ENCODE peak calls at places on chromosomes 13 and 19, in six cellular contexts. I is HTR-8/SVneo; P is MG63; Y is fibroblast of gingiva; N is activated CD8-positive, alpha-beta memory T cell treated with anti-CD3 and anti-CD28 coated beads, Interleukin-2, amount 10 ng/mL, durations not matched to agents 7 days and 5 days; J is amniotic epithelial cell. D is an unnamed sample.

GRCh38 chr19:45068041-45068440 is 8.2 kb downstream of the ZNF296 start:
- DNase-seq in I (no peak), P (no peak), Y (no peak), N (no peak), J (no peak), D (no peak)

GRCh38 chr13:69683921-69684663 is 423.5 kb upstream of the ATXN8OS start:
- DNase-seq in I (no peak), P (no peak), Y (no peak), N (no peak), J (no peak), D (no peak)

GRCh38 chr19:48819366-48819816 is 8.6 kb upstream of the BCAT2 start:
- DNase-seq in I (peak), P (peak), Y (peak), N (no peak), J (peak), D (no peak)

GRCh38 chr13:67619987-67620386 is 389.9 kb upstream of the PCDH9 start:
- DNase-seq in I (no peak), P (no peak), Y (peak), N (no peak), J (peak), D (no peak)

GRCh38 chr13:50617134-50617721 is 226.3 kb downstream of the DLEU7 start:
- DNase-seq in I (peak), P (peak), Y (peak), N (no peak), J (peak), D (no peak)

GRCh38 chr19:7196721-7197168 is 97.5 kb downstream of the INSR start:
- DNase-seq in I (no peak), P (no peak), Y (peak), N (no peak), J (no peak), D (no peak)

GRCh38 chr19:11164879-11165406 is 9.4 kb upstream of the SPC24 start:
- DNase-seq in I (no peak), P (peak), Y (peak), N (no peak), J (no peak), D (no peak)

GRCh38 chr13:49026851-49027250 is 51.1 kb downstream of the FNDC3A start:
- DNase-seq in I (no peak), P (no peak), Y (peak), N (no peak), J (no peak), D (no peak)

GRCh38 chr19:44909775-44910174 is 4.2 kb downstream of the APOE start:
- DNase-seq in I (no peak), P (no peak), Y (no peak), N (no peak), J (no peak), D (no peak)

GRCh38 chr13:74835579-74835978 is 646.4 kb downstream of the TBC1D4 start:
- DNase-seq in I (no peak), P (no peak), Y (no peak), N (no peak), J (no peak), D (no peak)

GRCh38 chr19:38653028-38653571 is 5.7 kb downstream of the ACTN4 start:
- DNase-seq in I (no peak), P (no peak), Y (peak), N (no peak), J (no peak), D (no peak)

GRCh38 chr19:17936379-17936778 is 3.6 kb downstream of the CCDC124 start:
- DNase-seq in I (no peak), P (no peak), Y (no peak), N (no peak), J (no peak), D (no peak)

GRCh38 chr19:16386619-16387240 is 62.1 kb downstream of the KLF2 start:
- DNase-seq in I (peak), P (peak), Y (peak), N (peak), J (peak), D (peak)

GRCh38 chr13:114027046-114027760 is 53.3 kb upstream of the C13orf46 start:
- DNase-seq in I (no peak), P (no peak), Y (peak), N (no peak), J (no peak), D (no peak)

GRCh38 chr13:48302920-48303330 is 626 bp upstream of the RB1 start:
- DNase-seq in I (no peak), P (no peak), Y (peak), N (no peak), J (peak), D (no peak)